ENCODE peak calls at places on chromosomes 1 and 21, in ten cellular contexts. One of them, this sample, is unnamed.

GRCh38 chr1:177476706-177477105 is 305.9 kb downstream of the BRINP2 start:
- DNase-seq in ovary: no peak
- DNase-seq in lower leg skin: no peak
- DNase-seq in body of pancreas: no peak
- DNase-seq in vagina: no peak
- DNase-seq in sigmoid colon: no peak
- DNase-seq in tibial nerve: no peak
- DNase-seq in prostate gland: no peak
- DNase-seq in esophagus squamous epithelium: no peak
- DNase-seq in stomach: no peak
- DNase-seq in this sample: no peak

GRCh38 chr1:41592451-41593125 is 108.1 kb upstream of the EDN2 start:
- DNase-seq in lower leg skin: no peak
- DNase-seq in vagina: peak; percentile 58
- DNase-seq in stomach: peak; percentile 8
- DNase-seq in prostate gland: no peak
- DNase-seq in tibial nerve: no peak
- DNase-seq in sigmoid colon: no peak
- DNase-seq in body of pancreas: no peak
- DNase-seq in esophagus squamous epithelium: no peak
- DNase-seq in ovary: no peak
- DNase-seq in this sample: no peak

GRCh38 chr1:85311818-85312217 is 35.4 kb upstream of the BCL10 start:
- DNase-seq in ovary: no peak
- DNase-seq in sigmoid colon: no peak
- DNase-seq in stomach: no peak
- DNase-seq in lower leg skin: no peak
- DNase-seq in body of pancreas: no peak
- DNase-seq in prostate gland: no peak
- DNase-seq in tibial nerve: no peak
- DNase-seq in vagina: no peak
- DNase-seq in esophagus squamous epithelium: no peak
- DNase-seq in this sample: no peak

GRCh38 chr1:118717893-118718292 is 270.2 kb downstream of the TBX15 start:
- DNase-seq in sigmoid colon: no peak
- DNase-seq in ovary: no peak
- DNase-seq in body of pancreas: no peak
- DNase-seq in tibial nerve: no peak
- DNase-seq in prostate gland: no peak
- DNase-seq in vagina: no peak
- DNase-seq in stomach: no peak
- DNase-seq in esophagus squamous epithelium: no peak
- DNase-seq in lower leg skin: no peak
- DNase-seq in this sample: no peak

GRCh38 chr1:53295746-53296722 is 31.8 kb downstream of the LRP8 start:
- DNase-seq in body of pancreas: no peak
- DNase-seq in ovary: no peak
- DNase-seq in vagina: no peak
- DNase-seq in prostate gland: peak; percentile 71
- DNase-seq in lower leg skin: no peak
- DNase-seq in stomach: no peak
- DNase-seq in sigmoid colon: no peak
- DNase-seq in tibial nerve: no peak
- DNase-seq in esophagus squamous epithelium: no peak
- DNase-seq in this sample: no peak

GRCh38 chr21:42436914-42437313 is 33.2 kb downstream of the UBASH3A start:
- DNase-seq in ovary: no peak
- DNase-seq in body of pancreas: no peak
- DNase-seq in stomach: no peak
- DNase-seq in sigmoid colon: no peak
- DNase-seq in lower leg skin: no peak
- DNase-seq in vagina: no peak
- DNase-seq in tibial nerve: no peak
- DNase-seq in prostate gland: no peak
- DNase-seq in esophagus squamous epithelium: no peak
- DNase-seq in this sample: no peak

GRCh38 chr21:31410763-31411278 is 66.8 kb upstream of the TIAM1 start:
- DNase-seq in esophagus squamous epithelium: no peak
- DNase-seq in vagina: no peak
- DNase-seq in body of pancreas: no peak
- DNase-seq in stomach: no peak
- DNase-seq in tibial nerve: no peak
- DNase-seq in lower leg skin: peak; percentile 62
- DNase-seq in sigmoid colon: no peak
- DNase-seq in ovary: no peak
- DNase-seq in prostate gland: no peak
- DNase-seq in this sample: no peak

GRCh38 chr21:46667191-46667734 is 31.8 kb downstream of the PRMT2 start:
- DNase-seq in sigmoid colon: no peak
- DNase-seq in tibial nerve: no peak
- DNase-seq in body of pancreas: no peak
- DNase-seq in esophagus squamous epithelium: no peak
- DNase-seq in prostate gland: no peak
- DNase-seq in vagina: no peak
- DNase-seq in stomach: no peak
- DNase-seq in ovary: no peak
- DNase-seq in lower leg skin: no peak
- DNase-seq in this sample: no peak

GRCh38 chr21:9737871-9738520 is 783.4 kb upstream of the TPTE start:
- DNase-seq in sigmoid colon: no peak
- DNase-seq in esophagus squamous epithelium: no peak
- DNase-seq in lower leg skin: peak; percentile 71
- DNase-seq in body of pancreas: no peak
- DNase-seq in ovary: no peak
- DNase-seq in tibial nerve: no peak
- DNase-seq in vagina: peak; percentile 82
- DNase-seq in prostate gland: no peak
- DNase-seq in stomach: no peak
- DNase-seq in this sample: no peak

GRCh38 chr21:9739240-9739639 is 782.1 kb upstream of the TPTE start:
- DNase-seq in stomach: no peak
- DNase-seq in ovary: no peak
- DNase-seq in sigmoid colon: no peak
- DNase-seq in lower leg skin: no peak
- DNase-seq in tibial nerve: no peak
- DNase-seq in body of pancreas: no peak
- DNase-seq in prostate gland: no peak
- DNase-seq in esophagus squamous epithelium: no peak
- DNase-seq in vagina: peak; percentile 83
- DNase-seq in this sample: no peak

GRCh38 chr21:9730866-9731265 is 790.5 kb upstream of the TPTE start:
- DNase-seq in lower leg skin: no peak
- DNase-seq in ovary: no peak
- DNase-seq in tibial nerve: no peak
- DNase-seq in stomach: no peak
- DNase-seq in body of pancreas: no peak
- DNase-seq in vagina: no peak
- DNase-seq in sigmoid colon: no peak
- DNase-seq in prostate gland: no peak
- DNase-seq in esophagus squamous epithelium: no peak
- DNase-seq in this sample: no peak

GRCh38 chr21:9738527-9738926 is 782.9 kb upstream of the TPTE start:
- DNase-seq in esophagus squamous epithelium: no peak
- DNase-seq in tibial nerve: no peak
- DNase-seq in sigmoid colon: no peak
- DNase-seq in body of pancreas: no peak
- DNase-seq in lower leg skin: no peak
- DNase-seq in ovary: no peak
- DNase-seq in prostate gland: no peak
- DNase-seq in vagina: peak; percentile 84
- DNase-seq in stomach: no peak
- DNase-seq in this sample: no peak

GRCh38 chr21:9735421-9735961 is 785.9 kb upstream of the TPTE start:
- DNase-seq in tibial nerve: no peak
- DNase-seq in stomach: no peak
- DNase-seq in prostate gland: no peak
- DNase-seq in lower leg skin: peak; percentile 80
- DNase-seq in body of pancreas: no peak
- DNase-seq in esophagus squamous epithelium: no peak
- DNase-seq in sigmoid colon: no peak
- DNase-seq in vagina: peak; percentile 85
- DNase-seq in ovary: no peak
- DNase-seq in this sample: no peak
- H3K4me3 ChIP-seq in tibial nerve: no peak overlapping the region
- H3K4me3 ChIP-seq in stomach: no peak overlapping the region
- H3K4me3 ChIP-seq in prostate gland: no peak overlapping the region
- H3K4me3 ChIP-seq in lower leg skin: no peak overlapping the region
- H3K4me3 ChIP-seq in body of pancreas: no peak overlapping the region
- H3K4me3 ChIP-seq in esophagus squamous epithelium: no peak overlapping the region
- H3K4me3 ChIP-seq in sigmoid colon: no peak overlapping the region
- H3K4me3 ChIP-seq in vagina: no peak overlapping the region
- H3K4me3 ChIP-seq in ovary: no peak overlapping the region
- H3K4me3 ChIP-seq in this sample: no peak overlapping the region

GRCh38 chr1:224216380-224216779 is 33.3 kb downstream of the DEGS1 start:
- DNase-seq in sigmoid colon: no peak
- DNase-seq in lower leg skin: no peak
- DNase-seq in ovary: no peak
- DNase-seq in tibial nerve: no peak
- DNase-seq in stomach: no peak
- DNase-seq in esophagus squamous epithelium: no peak
- DNase-seq in vagina: no peak
- DNase-seq in body of pancreas: no peak
- DNase-seq in prostate gland: no peak
- DNase-seq in this sample: no peak

GRCh38 chr1:224211262-224211962 is 28.4 kb downstream of the DEGS1 start:
- DNase-seq in esophagus squamous epithelium: no peak
- DNase-seq in prostate gland: no peak
- DNase-seq in stomach: peak; percentile 63
- DNase-seq in lower leg skin: no peak
- DNase-seq in tibial nerve: no peak
- DNase-seq in ovary: no peak
- DNase-seq in sigmoid colon: peak; percentile 48
- DNase-seq in body of pancreas: peak; percentile 45
- DNase-seq in vagina: no peak
- DNase-seq in this sample: no peak

GRCh38 chr1:224212618-224213037 is 29.6 kb downstream of the DEGS1 start:
- DNase-seq in ovary: no peak
- DNase-seq in esophagus squamous epithelium: no peak
- DNase-seq in stomach: no peak
- DNase-seq in tibial nerve: no peak
- DNase-seq in lower leg skin: no peak
- DNase-seq in body of pancreas: no peak
- DNase-seq in vagina: no peak
- DNase-seq in prostate gland: no peak
- DNase-seq in sigmoid colon: peak; percentile 28
- DNase-seq in this sample: no peak

GRCh38 chr1:224217655-224218615 is 34.9 kb downstream of the DEGS1 start:
- DNase-seq in sigmoid colon: no peak
- DNase-seq in body of pancreas: no peak
- DNase-seq in ovary: no peak
- DNase-seq in esophagus squamous epithelium: no peak
- DNase-seq in tibial nerve: no peak
- DNase-seq in vagina: no peak
- DNase-seq in prostate gland: no peak
- DNase-seq in stomach: no peak
- DNase-seq in lower leg skin: no peak
- DNase-seq in this sample: no peak

DNA sequence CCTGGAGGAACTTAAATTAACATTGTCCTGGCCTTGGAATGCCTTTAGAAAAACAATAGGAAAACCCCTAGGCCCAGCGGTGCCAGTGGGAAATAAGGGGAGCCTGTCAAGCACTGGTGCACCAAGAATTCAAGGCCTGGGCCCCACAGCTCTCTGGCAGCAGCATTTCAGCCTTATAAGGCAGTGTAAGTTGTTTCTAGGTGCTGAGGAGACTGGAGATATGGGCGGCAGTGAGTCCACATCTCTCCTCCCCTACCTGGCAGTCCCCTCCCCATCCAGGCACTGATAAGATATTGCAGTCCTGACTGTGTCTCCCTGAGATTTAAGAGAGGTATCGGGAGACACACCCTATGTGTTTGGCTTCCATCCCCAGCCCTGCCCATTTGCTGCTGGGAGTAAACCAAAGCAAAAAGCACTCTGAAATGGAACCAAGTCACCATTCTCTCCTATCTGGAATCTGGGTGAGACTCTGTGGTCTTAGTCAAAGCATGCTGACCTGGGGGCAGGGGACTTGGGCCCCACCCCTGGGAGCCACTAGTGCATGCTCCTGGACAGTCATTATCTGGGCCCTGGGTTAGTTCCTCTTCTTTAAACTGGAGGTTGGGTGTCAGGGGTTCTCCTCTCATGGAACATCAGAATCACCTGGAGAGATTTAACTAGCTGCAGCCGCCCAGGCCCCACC is 30.5 kb downstream of the DEGS1 start:
- DNase-seq in lower leg skin: no peak
- DNase-seq in vagina: no peak
- DNase-seq in ovary: no peak
- DNase-seq in stomach: peak; percentile 48
- DNase-seq in sigmoid colon: peak; percentile 25
- DNase-seq in prostate gland: no peak
- DNase-seq in tibial nerve: no peak
- DNase-seq in esophagus squamous epithelium: no peak
- DNase-seq in body of pancreas: no peak
- DNase-seq in this sample: no peak
- TF ChIP-seq POLR2A in lower leg skin: no peak
- TF ChIP-seq POLR2A in vagina: no peak
- TF ChIP-seq POLR2A in ovary: no peak
- TF ChIP-seq POLR2A in stomach: no peak
- TF ChIP-seq POLR2A in sigmoid colon: no peak
- TF ChIP-seq POLR2A in prostate gland: no peak
- TF ChIP-seq POLR2A in tibial nerve: no peak
- TF ChIP-seq POLR2A in esophagus squamous epithelium: no peak
- TF ChIP-seq POLR2A in body of pancreas: no peak
- TF ChIP-seq POLR2A in this sample: no peak

DNA sequence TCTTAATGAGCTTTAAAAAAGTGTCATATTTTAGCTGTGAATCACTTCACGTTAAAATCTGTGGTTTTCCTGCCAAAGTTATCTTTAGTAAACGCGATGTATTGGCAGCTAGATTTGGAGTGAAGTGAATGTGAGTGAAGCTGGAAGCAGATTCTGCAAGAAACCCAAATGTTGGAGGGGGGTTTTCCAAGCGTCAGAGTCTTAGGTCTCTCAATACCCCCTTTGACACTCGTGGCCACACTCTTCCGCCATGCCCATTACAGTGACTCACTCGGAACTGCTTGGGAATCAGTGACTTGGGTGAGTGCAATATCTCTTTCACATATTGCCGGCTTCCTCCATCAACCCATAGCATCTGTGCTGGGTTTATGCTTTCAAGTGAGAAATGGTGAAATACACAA is 17.5 kb downstream of the B3GALT5 start:
- DNase-seq in body of pancreas: no peak
- DNase-seq in prostate gland: no peak
- DNase-seq in vagina: no peak
- DNase-seq in lower leg skin: no peak
- DNase-seq in esophagus squamous epithelium: no peak
- DNase-seq in ovary: no peak
- DNase-seq in tibial nerve: no peak
- DNase-seq in stomach: no peak
- DNase-seq in sigmoid colon: no peak
- DNase-seq in this sample: no peak
- H3K4me3 ChIP-seq in body of pancreas: no peak overlapping the region
- H3K4me3 ChIP-seq in prostate gland: no peak overlapping the region
- H3K4me3 ChIP-seq in vagina: no peak overlapping the region
- H3K4me3 ChIP-seq in lower leg skin: no peak overlapping the region
- H3K4me3 ChIP-seq in esophagus squamous epithelium: no peak overlapping the region
- H3K4me3 ChIP-seq in ovary: no peak overlapping the region
- H3K4me3 ChIP-seq in tibial nerve: no peak overlapping the region
- H3K4me3 ChIP-seq in stomach: no peak overlapping the region
- H3K4me3 ChIP-seq in sigmoid colon: no peak overlapping the region
- H3K4me3 ChIP-seq in this sample: no peak overlapping the region

GRCh38 chr21:34360488-34361241 is 3.1 kb upstream of the KCNE2 start:
- DNase-seq in lower leg skin: peak; percentile 64
- DNase-seq in prostate gland: no peak
- DNase-seq in body of pancreas: no peak
- DNase-seq in ovary: no peak
- DNase-seq in vagina: peak; percentile 52
- DNase-seq in stomach: no peak
- DNase-seq in sigmoid colon: no peak
- DNase-seq in esophagus squamous epithelium: no peak
- DNase-seq in tibial nerve: no peak
- DNase-seq in this sample: no peak

GRCh38 chr21:34355570-34355969 is 8.2 kb upstream of the KCNE2 start:
- DNase-seq in vagina: no peak
- DNase-seq in esophagus squamous epithelium: no peak
- DNase-seq in tibial nerve: no peak
- DNase-seq in sigmoid colon: no peak
- DNase-seq in prostate gland: no peak
- DNase-seq in ovary: no peak
- DNase-seq in stomach: no peak
- DNase-seq in lower leg skin: no peak
- DNase-seq in body of pancreas: no peak
- DNase-seq in this sample: no peak

GRCh38 chr21:34362136-34362444 is 1.7 kb upstream of the KCNE2 start:
- DNase-seq in tibial nerve: no peak
- DNase-seq in vagina: no peak
- DNase-seq in ovary: no peak
- DNase-seq in esophagus squamous epithelium: no peak
- DNase-seq in lower leg skin: no peak
- DNase-seq in stomach: no peak
- DNase-seq in sigmoid colon: no peak
- DNase-seq in prostate gland: no peak
- DNase-seq in body of pancreas: no peak
- DNase-seq in this sample: no peak

GRCh38 chr21:34357889-34358288 is 5.9 kb upstream of the KCNE2 start:
- DNase-seq in esophagus squamous epithelium: no peak
- DNase-seq in tibial nerve: no peak
- DNase-seq in body of pancreas: no peak
- DNase-seq in ovary: no peak
- DNase-seq in sigmoid colon: no peak
- DNase-seq in vagina: peak; percentile 10
- DNase-seq in lower leg skin: no peak
- DNase-seq in prostate gland: no peak
- DNase-seq in stomach: no peak
- DNase-seq in this sample: no peak

DNA sequence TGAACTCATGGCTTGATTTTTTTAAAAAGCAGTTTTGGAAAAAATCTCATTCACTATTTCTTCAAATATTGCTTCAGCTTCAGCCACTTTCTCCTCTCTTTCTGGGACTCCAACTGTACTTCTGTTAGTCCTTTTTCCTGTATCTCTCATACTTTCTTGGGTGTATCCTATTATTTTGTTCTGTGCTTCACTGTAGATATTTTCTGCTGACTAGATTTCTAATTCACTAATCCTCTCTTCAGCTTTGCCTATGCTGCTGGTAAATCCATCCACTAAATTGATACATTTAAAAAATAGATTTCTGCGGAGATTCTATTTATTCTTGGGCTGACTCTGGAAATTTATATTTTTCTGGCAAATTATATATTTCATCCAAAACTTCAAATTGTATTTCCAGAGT is 4.9 kb upstream of the KCNE2 start:
- DNase-seq in ovary: no peak
- DNase-seq in body of pancreas: no peak
- DNase-seq in prostate gland: no peak
- DNase-seq in stomach: no peak
- DNase-seq in esophagus squamous epithelium: no peak
- DNase-seq in sigmoid colon: no peak
- DNase-seq in vagina: no peak
- DNase-seq in tibial nerve: no peak
- DNase-seq in lower leg skin: no peak
- DNase-seq in this sample: no peak
- TF ChIP-seq POLR2A in ovary: no peak
- TF ChIP-seq POLR2A in body of pancreas: no peak
- TF ChIP-seq POLR2A in prostate gland: no peak
- TF ChIP-seq POLR2A in stomach: no peak
- TF ChIP-seq POLR2A in esophagus squamous epithelium: no peak
- TF ChIP-seq POLR2A in sigmoid colon: no peak
- TF ChIP-seq POLR2A in vagina: no peak
- TF ChIP-seq POLR2A in tibial nerve: no peak
- TF ChIP-seq POLR2A in lower leg skin: no peak
- TF ChIP-seq POLR2A in this sample: no peak